ENCODE peak calls at places on chromosomes 7 and 10, in eight cellular contexts. One of them, this sample, is unnamed.

GRCh38 chr10:78700413-78700812 is 368.4 kb upstream of the ZMIZ1 start:
- DNase-seq in HTR-8/SVneo: no peak
- DNase-seq in nephron progenitor cell: no peak
- DNase-seq in Ammon's horn: peak; percentile 36
- DNase-seq in neural progenitor cell: no peak
- DNase-seq in posterior cingulate gyrus: no peak
- DNase-seq in AG08395: peak; percentile 16
- DNase-seq in mucosa of gallbladder: peak; percentile 34
- DNase-seq in this sample: peak; percentile 55

GRCh38 chr7:93044147-93044810 is 73.5 kb downstream of the SAMD9 start:
- DNase-seq in nephron progenitor cell: no peak
- DNase-seq in AG08395: peak; percentile 48
- DNase-seq in HTR-8/SVneo: no peak
- DNase-seq in posterior cingulate gyrus: no peak
- DNase-seq in mucosa of gallbladder: no peak
- DNase-seq in Ammon's horn: no peak
- DNase-seq in neural progenitor cell: peak; percentile 77
- DNase-seq in this sample: no peak

GRCh38 chr10:124180947-124181549 is 87.7 kb upstream of the CHST15 start:
- DNase-seq in posterior cingulate gyrus: no peak
- DNase-seq in nephron progenitor cell: no peak
- DNase-seq in Ammon's horn: no peak
- DNase-seq in neural progenitor cell: no peak
- DNase-seq in mucosa of gallbladder: no peak
- DNase-seq in AG08395: no peak
- DNase-seq in HTR-8/SVneo: no peak
- DNase-seq in this sample: no peak

GRCh38 chr7:77455334-77455733 is 39.2 kb upstream of the GSAP start:
- DNase-seq in posterior cingulate gyrus: peak; percentile 87
- DNase-seq in nephron progenitor cell: no peak
- DNase-seq in HTR-8/SVneo: no peak
- DNase-seq in AG08395: peak; percentile 90
- DNase-seq in Ammon's horn: peak; percentile 82
- DNase-seq in neural progenitor cell: no peak
- DNase-seq in mucosa of gallbladder: peak; percentile 18
- DNase-seq in this sample: peak; percentile 56

GRCh38 chr7:114715907-114716306 is 206.0 kb upstream of the MDFIC start:
- DNase-seq in mucosa of gallbladder: no peak
- DNase-seq in HTR-8/SVneo: no peak
- DNase-seq in nephron progenitor cell: no peak
- DNase-seq in AG08395: no peak
- DNase-seq in neural progenitor cell: no peak
- DNase-seq in posterior cingulate gyrus: no peak
- DNase-seq in Ammon's horn: no peak
- DNase-seq in this sample: no peak

GRCh38 chr10:19416164-19416563 is 367.6 kb downstream of the MALRD1 start:
- DNase-seq in nephron progenitor cell: no peak
- DNase-seq in posterior cingulate gyrus: no peak
- DNase-seq in Ammon's horn: no peak
- DNase-seq in HTR-8/SVneo: no peak
- DNase-seq in mucosa of gallbladder: no peak
- DNase-seq in AG08395: no peak
- DNase-seq in neural progenitor cell: no peak
- DNase-seq in this sample: no peak

GRCh38 chr7:158188676-158189075 is 398.9 kb downstream of the PTPRN2 start:
- DNase-seq in Ammon's horn: no peak
- DNase-seq in nephron progenitor cell: no peak
- DNase-seq in AG08395: no peak
- DNase-seq in mucosa of gallbladder: no peak
- DNase-seq in HTR-8/SVneo: no peak
- DNase-seq in neural progenitor cell: no peak
- DNase-seq in posterior cingulate gyrus: no peak
- DNase-seq in this sample: no peak

GRCh38 chr7:151990567-151990966 is 34.3 kb downstream of the GALNTL5 start:
- DNase-seq in HTR-8/SVneo: no peak
- DNase-seq in mucosa of gallbladder: no peak
- DNase-seq in posterior cingulate gyrus: no peak
- DNase-seq in neural progenitor cell: no peak
- DNase-seq in Ammon's horn: no peak
- DNase-seq in nephron progenitor cell: no peak
- DNase-seq in AG08395: no peak
- DNase-seq in this sample: no peak

GRCh38 chr10:73650537-73651331 is 5.1 kb downstream of the SYNPO2L start:
- DNase-seq in posterior cingulate gyrus: no peak
- DNase-seq in nephron progenitor cell: no peak
- DNase-seq in mucosa of gallbladder: no peak
- DNase-seq in Ammon's horn: peak; percentile 57
- DNase-seq in neural progenitor cell: no peak
- DNase-seq in AG08395: peak; percentile 46
- DNase-seq in HTR-8/SVneo: no peak
- DNase-seq in this sample: peak; percentile 72

GRCh38 chr10:32190890-32191491 is 134.8 kb upstream of the KIF5B start:
- DNase-seq in nephron progenitor cell: no peak
- DNase-seq in AG08395: peak; percentile 45
- DNase-seq in mucosa of gallbladder: no peak
- DNase-seq in neural progenitor cell: peak; percentile 26
- DNase-seq in posterior cingulate gyrus: no peak
- DNase-seq in HTR-8/SVneo: no peak
- DNase-seq in Ammon's horn: peak; percentile 30
- DNase-seq in this sample: peak; percentile 80

GRCh38 chr10:120607710-120608703 is 151.0 kb downstream of the PLPP4 start:
- DNase-seq in neural progenitor cell: no peak
- DNase-seq in HTR-8/SVneo: no peak
- DNase-seq in AG08395: peak; percentile 18
- DNase-seq in Ammon's horn: no peak
- DNase-seq in nephron progenitor cell: no peak
- DNase-seq in mucosa of gallbladder: no peak
- DNase-seq in posterior cingulate gyrus: no peak
- DNase-seq in this sample: no peak

GRCh38 chr7:28784166-28784870 is 173.8 kb downstream of the TRIL start:
- DNase-seq in Ammon's horn: no peak
- DNase-seq in AG08395: peak; percentile 42
- DNase-seq in HTR-8/SVneo: no peak
- DNase-seq in mucosa of gallbladder: no peak
- DNase-seq in posterior cingulate gyrus: no peak
- DNase-seq in neural progenitor cell: peak; percentile 11
- DNase-seq in nephron progenitor cell: no peak
- DNase-seq in this sample: peak; percentile 42